ENCODE peak calls at places on chromosomes 11 and 22, in four cellular contexts. One of them, this sample, is unnamed.

GRCh38 chr11:66677599-66678375 is at the start of gene RBM4B:
- DNase-seq in CD4-positive, alpha-beta T cell: peak
- DNase-seq in RWPE1: peak
- DNase-seq in fibroblast of mammary gland: peak
- DNase-seq in this sample: peak

GRCh38 chr22:24471570-24471969 is 23.6 kb upstream of the UPB1 start:
- DNase-seq in fibroblast of mammary gland: peak
- DNase-seq in CD4-positive, alpha-beta T cell: no peak
- DNase-seq in RWPE1: no peak
- DNase-seq in this sample: no peak

GRCh38 chr11:95512682-95513081 is 276.9 kb downstream of the FAM76B start:
- DNase-seq in fibroblast of mammary gland: peak
- DNase-seq in CD4-positive, alpha-beta T cell: no peak
- DNase-seq in RWPE1: peak
- DNase-seq in this sample: peak

GRCh38 chr11:70568504-70569172 is 170.3 kb downstream of the CTTN start:
- DNase-seq in fibroblast of mammary gland: peak
- DNase-seq in CD4-positive, alpha-beta T cell: no peak
- DNase-seq in RWPE1: peak
- DNase-seq in this sample: peak

GRCh38 chr11:16318320-16318719 is 38.0 kb downstream of the SOX6 start:
- DNase-seq in RWPE1: no peak
- DNase-seq in CD4-positive, alpha-beta T cell: no peak
- DNase-seq in fibroblast of mammary gland: no peak
- DNase-seq in this sample: no peak

GRCh38 chr11:2542406-2542805 is 97.6 kb downstream of the KCNQ1 start:
- DNase-seq in CD4-positive, alpha-beta T cell: no peak
- DNase-seq in fibroblast of mammary gland: no peak
- DNase-seq in RWPE1: no peak
- DNase-seq in this sample: no peak

GRCh38 chr11:92453055-92453454 is 228.4 kb downstream of the FAT3 start:
- DNase-seq in RWPE1: peak
- DNase-seq in CD4-positive, alpha-beta T cell: no peak
- DNase-seq in fibroblast of mammary gland: peak
- DNase-seq in this sample: peak

GRCh38 chr11:111539426-111540113 is 950 bp upstream of the LAYN start:
- DNase-seq in RWPE1: no peak
- DNase-seq in CD4-positive, alpha-beta T cell: no peak
- DNase-seq in fibroblast of mammary gland: no peak
- DNase-seq in this sample: no peak

GRCh38 chr11:130786987-130787688 is 129.1 kb downstream of the SNX19 start:
- DNase-seq in RWPE1: peak
- DNase-seq in CD4-positive, alpha-beta T cell: no peak
- DNase-seq in fibroblast of mammary gland: no peak
- DNase-seq in this sample: peak

GRCh38 chr11:16410479-16410878 is 54.1 kb upstream of the SOX6 start:
- DNase-seq in RWPE1: no peak
- DNase-seq in fibroblast of mammary gland: no peak
- DNase-seq in CD4-positive, alpha-beta T cell: no peak
- DNase-seq in this sample: no peak

GRCh38 chr11:32297629-32298028 is 137.7 kb downstream of the WT1 start:
- DNase-seq in fibroblast of mammary gland: peak
- DNase-seq in RWPE1: peak
- DNase-seq in CD4-positive, alpha-beta T cell: no peak
- DNase-seq in this sample: peak

GRCh38 chr11:120643254-120643653 is 131.7 kb downstream of the GRIK4 start:
- DNase-seq in RWPE1: no peak
- DNase-seq in fibroblast of mammary gland: no peak
- DNase-seq in CD4-positive, alpha-beta T cell: no peak
- DNase-seq in this sample: no peak

GRCh38 chr22:40434101-40434500 is 63.7 kb downstream of the SGSM3 start:
- DNase-seq in RWPE1: no peak
- DNase-seq in CD4-positive, alpha-beta T cell: no peak
- DNase-seq in fibroblast of mammary gland: peak
- DNase-seq in this sample: no peak

GRCh38 chr11:1283091-1283511 is 26.3 kb downstream of the TOLLIP start:
- DNase-seq in RWPE1: no peak
- DNase-seq in fibroblast of mammary gland: no peak
- DNase-seq in CD4-positive, alpha-beta T cell: no peak
- DNase-seq in this sample: no peak

GRCh38 chr11:88414385-88414861 is 76.9 kb upstream of the CTSC start:
- DNase-seq in CD4-positive, alpha-beta T cell: no peak
- DNase-seq in fibroblast of mammary gland: peak
- DNase-seq in RWPE1: peak
- DNase-seq in this sample: peak

GRCh38 chr22:35352214-35353111 is 28.4 kb upstream of the HMOX1 start:
- DNase-seq in CD4-positive, alpha-beta T cell: no peak
- DNase-seq in RWPE1: no peak
- DNase-seq in fibroblast of mammary gland: peak
- DNase-seq in this sample: no peak

GRCh38 chr22:44970291-44970690 is 39.5 kb downstream of the PHF21B start:
- DNase-seq in CD4-positive, alpha-beta T cell: no peak
- DNase-seq in fibroblast of mammary gland: no peak
- DNase-seq in RWPE1: no peak
- DNase-seq in this sample: no peak

GRCh38 chr11:91653091-91653754 is 571.4 kb upstream of the FAT3 start:
- DNase-seq in CD4-positive, alpha-beta T cell: no peak
- DNase-seq in fibroblast of mammary gland: no peak
- DNase-seq in RWPE1: no peak
- DNase-seq in this sample: peak

GRCh38 chr11:108093128-108093904 is 28.1 kb upstream of the ACAT1 start:
- DNase-seq in RWPE1: no peak
- DNase-seq in CD4-positive, alpha-beta T cell: no peak
- DNase-seq in fibroblast of mammary gland: peak
- DNase-seq in this sample: peak

GRCh38 chr11:66846671-66847091 is 3.4 kb downstream of the RCE1 start:
- DNase-seq in RWPE1: no peak
- DNase-seq in fibroblast of mammary gland: peak
- DNase-seq in CD4-positive, alpha-beta T cell: no peak
- DNase-seq in this sample: no peak

GRCh38 chr11:4882543-4882942 is 843 bp downstream of the OR51T1 start:
- DNase-seq in CD4-positive, alpha-beta T cell: no peak
- DNase-seq in fibroblast of mammary gland: no peak
- DNase-seq in RWPE1: no peak
- DNase-seq in this sample: no peak

GRCh38 chr11:100525635-100526034 is 161.5 kb upstream of the ARHGAP42 start:
- DNase-seq in RWPE1: no peak
- DNase-seq in fibroblast of mammary gland: no peak
- DNase-seq in CD4-positive, alpha-beta T cell: no peak
- DNase-seq in this sample: peak
- TF ChIP-seq CTCF in RWPE1: no peak
- TF ChIP-seq CTCF in fibroblast of mammary gland: no peak
- TF ChIP-seq CTCF in CD4-positive, alpha-beta T cell: no peak
- TF ChIP-seq CTCF in this sample: no peak

DNA sequence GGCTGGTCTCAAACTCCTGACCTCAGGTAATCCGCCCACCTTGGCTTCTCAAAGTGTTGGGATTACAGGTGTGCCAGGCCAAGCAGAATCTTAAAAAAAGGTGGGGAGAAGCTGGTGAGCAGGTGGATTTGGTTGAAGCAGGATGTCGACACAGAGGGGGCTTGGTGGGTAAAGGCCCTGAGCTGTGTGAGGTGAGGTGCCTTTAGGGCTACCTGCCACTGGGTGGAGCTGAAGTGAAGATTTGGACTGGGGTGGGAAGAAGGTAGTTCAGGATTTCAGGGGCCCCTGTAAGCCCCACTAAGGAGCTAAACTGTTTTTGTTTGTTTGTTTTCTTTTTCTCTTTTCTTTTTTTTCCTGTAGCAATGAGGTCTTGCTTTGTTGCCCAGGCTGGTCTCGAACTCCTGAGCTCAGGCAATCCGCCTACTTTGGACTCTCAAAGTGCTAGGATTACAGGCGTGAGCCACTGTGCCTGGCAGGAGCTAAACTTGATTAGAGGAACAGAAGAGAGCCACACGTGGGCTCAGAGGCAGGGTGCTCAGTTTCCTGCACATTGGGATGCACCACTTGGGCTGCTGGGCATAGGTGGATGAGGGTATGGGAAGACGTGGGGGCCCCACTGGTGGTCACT is 6.0 kb downstream of the P2RX6 start:
- DNase-seq in CD4-positive, alpha-beta T cell: no peak
- DNase-seq in RWPE1: no peak
- DNase-seq in fibroblast of mammary gland: no peak
- DNase-seq in this sample: peak
- TF ChIP-seq CTCF in CD4-positive, alpha-beta T cell: peak
- TF ChIP-seq CTCF in RWPE1: peak
- TF ChIP-seq CTCF in fibroblast of mammary gland: peak
- TF ChIP-seq CTCF in this sample: peak

GRCh38 chr22:46224044-46224746 is 25.9 kb downstream of the CDPF1 start:
- DNase-seq in CD4-positive, alpha-beta T cell: no peak
- DNase-seq in RWPE1: no peak
- DNase-seq in fibroblast of mammary gland: peak
- DNase-seq in this sample: no peak
- TF ChIP-seq CTCF in CD4-positive, alpha-beta T cell: no peak
- TF ChIP-seq CTCF in RWPE1: no peak
- TF ChIP-seq CTCF in fibroblast of mammary gland: no peak
- TF ChIP-seq CTCF in this sample: no peak

DNA sequence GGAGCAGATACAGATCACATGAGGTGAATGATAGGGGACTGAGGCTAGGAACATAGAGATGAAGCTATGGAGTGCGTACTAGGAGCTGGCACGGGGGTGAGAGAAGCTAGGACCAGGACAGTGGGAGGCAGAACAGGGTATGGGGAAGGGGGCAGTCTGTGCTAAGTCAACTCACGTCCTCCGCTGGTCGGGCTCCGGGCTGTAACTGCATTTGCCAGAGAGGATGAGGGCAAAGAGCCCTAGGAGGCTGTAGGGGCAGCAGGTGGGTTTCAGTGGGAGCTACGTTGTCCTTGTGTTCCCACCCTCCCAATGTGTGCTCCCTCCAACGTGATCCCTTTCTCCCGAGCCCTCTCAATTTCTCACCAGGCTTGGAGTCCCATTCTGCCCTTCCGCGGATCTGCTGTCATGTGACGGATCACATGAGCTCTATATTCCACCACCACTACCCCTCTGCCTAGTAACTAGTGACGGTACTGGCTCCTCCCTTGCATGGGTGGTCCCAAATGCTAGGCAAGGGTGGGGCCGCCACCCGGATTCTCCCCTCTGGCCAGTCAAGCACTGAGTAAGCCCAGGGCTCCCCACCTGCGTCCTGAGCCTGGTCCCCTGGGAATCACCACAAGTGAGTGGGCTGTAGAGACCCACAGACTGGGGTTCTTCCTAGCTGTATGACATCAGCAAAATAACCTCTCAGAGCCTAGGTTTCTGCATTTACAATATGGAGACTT is at the start of gene TPP1:
- DNase-seq in CD4-positive, alpha-beta T cell: peak
- DNase-seq in fibroblast of mammary gland: peak
- DNase-seq in RWPE1: peak
- DNase-seq in this sample: peak
- TF ChIP-seq CTCF in CD4-positive, alpha-beta T cell: no peak
- TF ChIP-seq CTCF in fibroblast of mammary gland: no peak
- TF ChIP-seq CTCF in RWPE1: no peak
- TF ChIP-seq CTCF in this sample: no peak

GRCh38 chr22:38304526-38304925 is 12.7 kb downstream of the CSNK1E start:
- DNase-seq in fibroblast of mammary gland: peak
- DNase-seq in CD4-positive, alpha-beta T cell: no peak
- DNase-seq in RWPE1: no peak
- DNase-seq in this sample: no peak

GRCh38 chr22:38308791-38309498 is 8.3 kb downstream of the CSNK1E start:
- DNase-seq in CD4-positive, alpha-beta T cell: no peak
- DNase-seq in fibroblast of mammary gland: no peak
- DNase-seq in RWPE1: no peak
- DNase-seq in this sample: no peak

GRCh38 chr22:38302906-38303305 is 14.3 kb downstream of the CSNK1E start:
- DNase-seq in RWPE1: no peak
- DNase-seq in CD4-positive, alpha-beta T cell: no peak
- DNase-seq in fibroblast of mammary gland: no peak
- DNase-seq in this sample: no peak

GRCh38 chr22:38303974-38304373 is 13.3 kb downstream of the CSNK1E start:
- DNase-seq in CD4-positive, alpha-beta T cell: no peak
- DNase-seq in fibroblast of mammary gland: no peak
- DNase-seq in RWPE1: no peak
- DNase-seq in this sample: peak

DNA sequence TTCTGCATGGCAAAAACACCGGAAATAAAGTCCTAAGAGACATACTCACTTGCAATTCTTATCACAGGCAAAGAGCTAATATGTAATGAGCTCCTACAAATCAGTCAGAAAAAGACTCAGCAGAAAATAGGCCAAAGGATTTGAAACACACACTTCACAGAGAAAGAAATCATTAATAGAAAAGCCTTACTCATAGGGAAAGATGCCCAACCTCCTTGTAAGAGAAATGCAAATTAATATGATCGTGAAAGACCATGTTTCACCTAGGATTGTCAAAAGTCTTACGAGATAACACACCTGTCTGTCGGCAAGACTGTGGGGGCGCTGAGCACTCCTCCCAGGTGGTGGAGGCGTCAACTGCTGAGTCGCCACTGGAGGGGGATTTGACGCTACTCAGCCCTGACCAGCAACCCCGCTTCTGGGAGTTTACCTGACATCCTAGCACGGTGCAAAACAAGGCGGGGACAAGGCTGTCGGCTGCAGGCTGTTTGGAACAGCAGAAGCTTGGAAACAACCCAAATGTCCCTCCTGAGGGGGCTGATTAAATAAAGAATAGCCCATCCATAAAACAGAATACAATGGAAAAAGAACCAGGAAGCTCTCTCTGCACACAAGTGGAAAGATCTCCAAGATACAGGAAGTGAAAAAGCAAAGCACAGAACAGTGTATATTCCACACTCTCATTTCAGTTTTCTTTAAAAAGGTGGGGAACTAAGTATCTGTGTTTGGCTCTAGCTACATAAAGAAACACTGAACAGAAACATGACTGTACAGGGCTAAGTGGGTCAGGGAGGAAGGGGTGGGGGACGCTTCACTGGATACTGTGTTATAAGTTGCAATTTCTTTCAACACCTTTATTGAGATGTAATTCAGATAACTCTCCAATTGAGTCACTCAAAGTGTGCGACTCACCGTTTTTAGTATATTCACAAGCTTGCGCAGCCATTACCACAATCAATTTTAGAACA is 11.5 kb downstream of the CSNK1E start:
- DNase-seq in CD4-positive, alpha-beta T cell: no peak
- DNase-seq in RWPE1: no peak
- DNase-seq in fibroblast of mammary gland: peak
- DNase-seq in this sample: peak
- TF ChIP-seq CTCF in CD4-positive, alpha-beta T cell: no peak
- TF ChIP-seq CTCF in RWPE1: no peak
- TF ChIP-seq CTCF in fibroblast of mammary gland: no peak
- TF ChIP-seq CTCF in this sample: no peak